ENCODE peak calls at places on chromosomes 16 and 17, in ten cellular contexts. One of them, this sample, is unnamed.

GRCh38 chr17:58335779-58336455 is 7.3 kb upstream of the TSPOAP1 start:
- DNase-seq in uterus: no peak
- DNase-seq in sigmoid colon: peak
- DNase-seq in tibial artery: no peak
- DNase-seq in spleen: peak
- DNase-seq in upper lobe of right lung: peak
- DNase-seq in CD8-positive, alpha-beta T cell: no peak
- DNase-seq in IMR-90: no peak
- DNase-seq in fibroblast of lung: no peak
- DNase-seq in endodermal cell: peak
- DNase-seq in this sample: no peak

GRCh38 chr17:29368926-29369325 is 21.2 kb upstream of the TAOK1 start:
- DNase-seq in uterus: no peak
- DNase-seq in sigmoid colon: no peak
- DNase-seq in tibial artery: no peak
- DNase-seq in spleen: no peak
- DNase-seq in upper lobe of right lung: no peak
- DNase-seq in CD8-positive, alpha-beta T cell: no peak
- DNase-seq in IMR-90: peak
- DNase-seq in fibroblast of lung: no peak
- DNase-seq in endodermal cell: peak
- DNase-seq in this sample: no peak

GRCh38 chr17:70882504-70882903 is 713.2 kb downstream of the KCNJ2 start:
- DNase-seq in uterus: no peak
- DNase-seq in sigmoid colon: no peak
- DNase-seq in tibial artery: no peak
- DNase-seq in spleen: no peak
- DNase-seq in upper lobe of right lung: no peak
- DNase-seq in CD8-positive, alpha-beta T cell: no peak
- DNase-seq in IMR-90: no peak
- DNase-seq in fibroblast of lung: no peak
- DNase-seq in endodermal cell: peak
- DNase-seq in this sample: no peak

GRCh38 chr16:28156031-28156680 is 55.6 kb downstream of the XPO6 start:
- DNase-seq in uterus: no peak
- DNase-seq in sigmoid colon: no peak
- DNase-seq in tibial artery: no peak
- DNase-seq in spleen: no peak
- DNase-seq in upper lobe of right lung: no peak
- DNase-seq in CD8-positive, alpha-beta T cell: no peak
- DNase-seq in IMR-90: no peak
- DNase-seq in fibroblast of lung: no peak
- DNase-seq in endodermal cell: no peak
- DNase-seq in this sample: no peak

GRCh38 chr16:56814537-56815432 is 50.2 kb upstream of the SLC12A3 start:
- DNase-seq in uterus: no peak
- DNase-seq in sigmoid colon: no peak
- DNase-seq in tibial artery: no peak
- DNase-seq in spleen: no peak
- DNase-seq in upper lobe of right lung: no peak
- DNase-seq in CD8-positive, alpha-beta T cell: no peak
- DNase-seq in IMR-90: no peak
- DNase-seq in fibroblast of lung: no peak
- DNase-seq in endodermal cell: no peak
- DNase-seq in this sample: peak

GRCh38 chr16:2337431-2338296 is 2.9 kb downstream of the ABCA3 start:
- DNase-seq in uterus: no peak
- DNase-seq in sigmoid colon: no peak
- DNase-seq in tibial artery: no peak
- DNase-seq in spleen: no peak
- DNase-seq in upper lobe of right lung: no peak
- DNase-seq in CD8-positive, alpha-beta T cell: no peak
- DNase-seq in IMR-90: no peak
- DNase-seq in fibroblast of lung: no peak
- DNase-seq in endodermal cell: no peak
- DNase-seq in this sample: no peak

GRCh38 chr17:45342871-45343526 is 26.2 kb upstream of the MAP3K14 start:
- DNase-seq in uterus: no peak
- DNase-seq in sigmoid colon: peak
- DNase-seq in tibial artery: no peak
- DNase-seq in spleen: peak
- DNase-seq in upper lobe of right lung: peak
- DNase-seq in CD8-positive, alpha-beta T cell: no peak
- DNase-seq in IMR-90: no peak
- DNase-seq in fibroblast of lung: no peak
- DNase-seq in endodermal cell: no peak
- DNase-seq in this sample: no peak

GRCh38 chr16:57579361-57579665 is 36.9 kb downstream of the ADGRG5 start:
- DNase-seq in uterus: no peak
- DNase-seq in sigmoid colon: no peak
- DNase-seq in tibial artery: no peak
- DNase-seq in spleen: no peak
- DNase-seq in upper lobe of right lung: peak
- DNase-seq in CD8-positive, alpha-beta T cell: no peak
- DNase-seq in IMR-90: no peak
- DNase-seq in fibroblast of lung: no peak
- DNase-seq in endodermal cell: no peak
- DNase-seq in this sample: no peak

GRCh38 chr16:66844342-66845079 is at the start of gene CA7:
- DNase-seq in uterus: peak
- DNase-seq in sigmoid colon: no peak
- DNase-seq in tibial artery: no peak
- DNase-seq in spleen: no peak
- DNase-seq in upper lobe of right lung: no peak
- DNase-seq in CD8-positive, alpha-beta T cell: no peak
- DNase-seq in IMR-90: no peak
- DNase-seq in fibroblast of lung: no peak
- DNase-seq in endodermal cell: peak
- DNase-seq in this sample: no peak

GRCh38 chr17:68507581-68507980 is 4.6 kb upstream of the PRKAR1A start:
- DNase-seq in uterus: no peak
- DNase-seq in sigmoid colon: no peak
- DNase-seq in tibial artery: no peak
- DNase-seq in spleen: no peak
- DNase-seq in upper lobe of right lung: no peak
- DNase-seq in CD8-positive, alpha-beta T cell: no peak
- DNase-seq in IMR-90: no peak
- DNase-seq in fibroblast of lung: no peak
- DNase-seq in endodermal cell: no peak
- DNase-seq in this sample: no peak

GRCh38 chr16:67528222-67528869 is at the start of gene RIPOR1:
- DNase-seq in uterus: peak
- DNase-seq in sigmoid colon: peak
- DNase-seq in tibial artery: no peak
- DNase-seq in spleen: peak
- DNase-seq in upper lobe of right lung: peak
- DNase-seq in CD8-positive, alpha-beta T cell: no peak
- DNase-seq in IMR-90: no peak
- DNase-seq in fibroblast of lung: no peak
- DNase-seq in endodermal cell: peak
- DNase-seq in this sample: no peak

GRCh38 chr17:45160505-45161287 is 979 bp upstream of the HEXIM2 start:
- DNase-seq in uterus: peak
- DNase-seq in sigmoid colon: peak
- DNase-seq in tibial artery: no peak
- DNase-seq in spleen: peak
- DNase-seq in upper lobe of right lung: peak
- DNase-seq in CD8-positive, alpha-beta T cell: peak
- DNase-seq in IMR-90: peak
- DNase-seq in fibroblast of lung: peak
- DNase-seq in endodermal cell: peak
- DNase-seq in this sample: no peak

GRCh38 chr17:66508896-66509843 is 206.8 kb downstream of the PRKCA start:
- DNase-seq in uterus: no peak
- DNase-seq in sigmoid colon: peak
- DNase-seq in tibial artery: no peak
- DNase-seq in spleen: no peak
- DNase-seq in upper lobe of right lung: peak
- DNase-seq in CD8-positive, alpha-beta T cell: no peak
- DNase-seq in IMR-90: peak
- DNase-seq in fibroblast of lung: peak
- DNase-seq in endodermal cell: no peak
- DNase-seq in this sample: peak

GRCh38 chr17:42548070-42548837 is 4.5 kb upstream of the HSD17B1 start:
- DNase-seq in uterus: no peak
- DNase-seq in sigmoid colon: no peak
- DNase-seq in tibial artery: no peak
- DNase-seq in spleen: peak
- DNase-seq in upper lobe of right lung: peak
- DNase-seq in CD8-positive, alpha-beta T cell: peak
- DNase-seq in IMR-90: no peak
- DNase-seq in fibroblast of lung: no peak
- DNase-seq in endodermal cell: peak
- DNase-seq in this sample: peak

GRCh38 chr17:28635506-28635905 is 9.5 kb downstream of the BLTP2 start:
- DNase-seq in uterus: no peak
- DNase-seq in sigmoid colon: no peak
- DNase-seq in tibial artery: no peak
- DNase-seq in spleen: no peak
- DNase-seq in upper lobe of right lung: no peak
- DNase-seq in CD8-positive, alpha-beta T cell: no peak
- DNase-seq in IMR-90: no peak
- DNase-seq in fibroblast of lung: no peak
- DNase-seq in endodermal cell: no peak
- DNase-seq in this sample: no peak

GRCh38 chr17:4498461-4499397 is at the start of gene SPNS2:
- DNase-seq in uterus: peak
- DNase-seq in sigmoid colon: no peak
- DNase-seq in tibial artery: peak
- DNase-seq in spleen: peak
- DNase-seq in upper lobe of right lung: peak
- DNase-seq in CD8-positive, alpha-beta T cell: peak
- DNase-seq in IMR-90: peak
- DNase-seq in fibroblast of lung: peak
- DNase-seq in endodermal cell: peak
- DNase-seq in this sample: no peak

DNA sequence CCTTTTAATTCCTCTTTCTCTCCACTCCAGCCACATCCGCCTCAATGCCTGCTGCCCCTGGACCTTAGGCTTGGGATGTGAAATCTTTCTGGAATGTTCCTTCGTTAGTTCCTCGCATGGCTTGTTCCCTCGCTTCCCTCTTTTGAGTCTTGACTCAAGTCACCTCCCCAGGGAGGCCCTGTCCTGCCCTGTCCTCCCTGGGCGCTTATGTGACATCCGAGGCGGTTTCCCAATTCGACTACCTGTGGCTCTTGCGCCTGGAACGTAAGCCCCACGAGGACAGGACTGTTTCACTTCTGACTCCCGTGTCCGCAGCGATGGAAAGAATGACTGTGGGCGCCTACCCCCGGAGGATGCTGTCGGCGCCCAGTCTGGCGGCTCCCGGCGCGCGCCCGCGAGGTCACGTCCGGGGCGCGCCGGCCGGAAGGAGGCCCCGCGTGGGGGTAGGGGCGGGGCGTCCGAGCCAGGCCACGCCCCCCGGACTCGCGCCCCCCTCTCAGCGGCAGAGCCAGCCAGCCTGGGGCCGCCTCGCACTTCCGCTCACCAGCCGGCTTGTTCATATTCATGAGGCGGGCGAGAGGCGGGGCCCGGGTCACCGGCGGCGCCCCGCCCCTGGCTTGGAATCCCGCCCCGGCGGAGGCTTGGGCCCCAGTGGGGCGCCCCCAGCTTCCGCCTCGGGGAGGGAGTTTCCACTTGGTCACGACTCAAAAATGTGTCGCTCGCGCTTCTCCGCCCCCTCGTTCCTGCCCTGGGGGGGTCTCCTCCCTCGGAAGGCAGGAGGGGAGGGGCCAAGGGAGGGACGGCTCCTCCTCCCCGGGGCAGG is 8.4 kb upstream of the GLIS2 start:
- DNase-seq in uterus: peak
- DNase-seq in sigmoid colon: peak
- DNase-seq in tibial artery: peak
- DNase-seq in spleen: peak
- DNase-seq in upper lobe of right lung: peak
- DNase-seq in CD8-positive, alpha-beta T cell: peak
- DNase-seq in IMR-90: peak
- DNase-seq in fibroblast of lung: peak
- DNase-seq in endodermal cell: peak
- DNase-seq in this sample: peak
- TF ChIP-seq CTCF in uterus: peak
- TF ChIP-seq CTCF in sigmoid colon: no peak
- TF ChIP-seq CTCF in tibial artery: no peak
- TF ChIP-seq CTCF in spleen: peak
- TF ChIP-seq CTCF in upper lobe of right lung: peak
- TF ChIP-seq CTCF in CD8-positive, alpha-beta T cell: no peak
- TF ChIP-seq CTCF in IMR-90: no peak
- TF ChIP-seq CTCF in fibroblast of lung: no peak
- TF ChIP-seq CTCF in endodermal cell: no peak
- TF ChIP-seq CTCF in this sample: no peak

GRCh38 chr17:48631693-48632578 is 5.8 kb upstream of the HOXB9 start:
- DNase-seq in uterus: no peak
- DNase-seq in sigmoid colon: peak
- DNase-seq in tibial artery: no peak
- DNase-seq in spleen: no peak
- DNase-seq in upper lobe of right lung: no peak
- DNase-seq in CD8-positive, alpha-beta T cell: no peak
- DNase-seq in IMR-90: no peak
- DNase-seq in fibroblast of lung: no peak
- DNase-seq in endodermal cell: peak
- DNase-seq in this sample: no peak
- H3K27ac ChIP-seq in uterus: no peak
- H3K27ac ChIP-seq in sigmoid colon: no peak
- H3K27ac ChIP-seq in tibial artery: no peak
- H3K27ac ChIP-seq in spleen: no peak
- H3K27ac ChIP-seq in upper lobe of right lung: no peak
- H3K27ac ChIP-seq in CD8-positive, alpha-beta T cell: no peak
- H3K27ac ChIP-seq in IMR-90: no peak
- H3K27ac ChIP-seq in fibroblast of lung: no peak
- H3K27ac ChIP-seq in endodermal cell: no peak
- H3K27ac ChIP-seq in this sample: no peak

GRCh38 chr17:49575524-49576120 is at the start of gene NXPH3:
- DNase-seq in uterus: peak
- DNase-seq in sigmoid colon: peak
- DNase-seq in tibial artery: peak
- DNase-seq in spleen: peak
- DNase-seq in upper lobe of right lung: peak
- DNase-seq in CD8-positive, alpha-beta T cell: peak
- DNase-seq in IMR-90: peak
- DNase-seq in fibroblast of lung: peak
- DNase-seq in endodermal cell: peak
- DNase-seq in this sample: no peak
- TF ChIP-seq CTCF in uterus: peak
- TF ChIP-seq CTCF in sigmoid colon: no peak
- TF ChIP-seq CTCF in tibial artery: peak
- TF ChIP-seq CTCF in spleen: peak
- TF ChIP-seq CTCF in upper lobe of right lung: peak
- TF ChIP-seq CTCF in CD8-positive, alpha-beta T cell: peak
- TF ChIP-seq CTCF in IMR-90: peak
- TF ChIP-seq CTCF in fibroblast of lung: peak
- TF ChIP-seq CTCF in endodermal cell: peak
- TF ChIP-seq CTCF in this sample: peak

DNA sequence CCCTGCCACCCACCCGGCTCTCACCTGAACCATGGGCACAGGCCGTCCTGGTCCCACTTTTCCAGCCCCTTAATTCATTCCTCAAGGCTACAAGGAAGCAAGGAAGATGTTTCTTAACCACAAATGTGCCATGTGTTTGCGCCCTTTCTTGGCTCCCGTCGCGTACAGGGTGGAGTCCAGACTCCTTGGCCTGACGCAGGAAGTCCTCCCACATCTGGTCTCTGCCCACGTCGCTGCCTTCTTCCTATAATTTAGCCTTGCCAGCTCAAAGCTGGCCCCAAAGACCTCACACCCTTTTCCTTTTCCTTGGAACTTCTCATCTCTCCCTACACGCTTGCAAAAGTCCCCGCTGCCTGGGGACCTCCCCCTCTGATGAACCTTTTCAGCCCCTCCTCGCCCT is 38.8 kb upstream of the BHLHA9 start:
- DNase-seq in uterus: no peak
- DNase-seq in sigmoid colon: peak
- DNase-seq in tibial artery: peak
- DNase-seq in spleen: no peak
- DNase-seq in upper lobe of right lung: peak
- DNase-seq in CD8-positive, alpha-beta T cell: no peak
- DNase-seq in IMR-90: no peak
- DNase-seq in fibroblast of lung: no peak
- DNase-seq in endodermal cell: no peak
- DNase-seq in this sample: no peak
- H3K27ac ChIP-seq in uterus: no peak
- H3K27ac ChIP-seq in sigmoid colon: no peak
- H3K27ac ChIP-seq in tibial artery: no peak
- H3K27ac ChIP-seq in spleen: no peak
- H3K27ac ChIP-seq in upper lobe of right lung: peak
- H3K27ac ChIP-seq in CD8-positive, alpha-beta T cell: no peak
- H3K27ac ChIP-seq in IMR-90: no peak
- H3K27ac ChIP-seq in fibroblast of lung: no peak
- H3K27ac ChIP-seq in endodermal cell: no peak
- H3K27ac ChIP-seq in this sample: no peak

This sample was measured in foreskin keratinocyte.